ENCODE peak calls at places on chromosomes 7 and 10, in eight cellular contexts. W, U, D, T, E, B, P and L are unnamed samples.

GRCh38 chr7:48180981-48181380 is 9.7 kb downstream of the ABCA13 start:
- DNase-seq in W (no peak), U (no peak), D (peak; percentile 63), T (no peak), E (no peak), B (no peak), P (no peak), L (no peak)

GRCh38 chr7:9250876-9251275 is 817.5 kb downstream of the NXPH1 start:
- DNase-seq in W (no peak), U (no peak), D (no peak), T (no peak), E (no peak), B (no peak), P (no peak), L (no peak)

GRCh38 chr7:14424675-14425074 is 435.2 kb upstream of the ETV1 start:
- DNase-seq in W (no peak), U (no peak), D (no peak), T (no peak), E (no peak), B (no peak), P (no peak), L (no peak)

GRCh38 chr7:2750054-2750453 is 62.1 kb downstream of the AMZ1 start:
- DNase-seq in W (no peak), U (no peak), D (no peak), T (no peak), E (no peak), B (no peak), P (no peak), L (no peak)

GRCh38 chr7:2342492-2342891 is 12.1 kb upstream of the EIF3B start:
- DNase-seq in W (no peak), U (no peak), D (no peak), T (no peak), E (no peak), B (no peak), P (no peak), L (no peak)

GRCh38 chr7:159140170-159140910 is 4.3 kb downstream of the VIPR2 start:
- DNase-seq in W (peak; percentile 48), U (no peak), D (no peak), T (no peak), E (no peak), B (no peak), P (peak; percentile 36), L (no peak)

GRCh38 chr10:71643904-71644303 is 75.7 kb downstream of the C10orf105 start:
- DNase-seq in W (no peak), U (no peak), D (no peak), T (no peak), E (peak; percentile 33), B (no peak), P (no peak), L (no peak)

GRCh38 chr7:139702313-139702731 is 75.5 kb downstream of the HIPK2 start:
- DNase-seq in W (peak; percentile 61), U (no peak), D (no peak), T (no peak), E (no peak), B (no peak), P (no peak), L (no peak)

GRCh38 chr10:126066491-126066890 is 170.1 kb downstream of the FANK1 start:
- DNase-seq in W (no peak), U (no peak), D (no peak), T (no peak), E (no peak), B (no peak), P (no peak), L (no peak)

GRCh38 chr7:128356546-128357365 is 4.7 kb downstream of the PRRT4 start:
- DNase-seq in W (no peak), U (no peak), D (no peak), T (no peak), E (no peak), B (no peak), P (no peak), L (no peak)

GRCh38 chr10:110209926-110210662 is 2.7 kb downstream of the MXI1 start:
- DNase-seq in W (peak; percentile 88), U (no peak), D (no peak), T (peak; percentile 64), E (peak; percentile 59), B (peak; percentile 61), P (no peak), L (peak; percentile 48)

GRCh38 chr10:95818663-95819062 is 62.7 kb downstream of the ENTPD1 start:
- DNase-seq in W (no peak), U (no peak), D (peak; percentile 59), T (no peak), E (no peak), B (no peak), P (no peak), L (no peak)

GRCh38 chr10:63901916-63902315 is 380.7 kb downstream of the REEP3 start:
- DNase-seq in W (no peak), U (no peak), D (no peak), T (no peak), E (no peak), B (no peak), P (no peak), L (no peak)

GRCh38 chr7:157576415-157576814 is 239.6 kb downstream of the DNAJB6 start:
- DNase-seq in W (peak; percentile 42), U (peak; percentile 57), D (no peak), T (no peak), E (no peak), B (peak; percentile 21), P (peak; percentile 84), L (peak; percentile 62)

GRCh38 chr7:43764039-43764789 is 5.7 kb downstream of the BLVRA start:
- DNase-seq in W (no peak), U (no peak), D (no peak), T (peak; percentile 83), E (peak; percentile 25), B (no peak), P (no peak), L (peak; percentile 51)

GRCh38 chr10:93815304-93816091 is 57.8 kb downstream of the LGI1 start:
- DNase-seq in W (no peak), U (no peak), D (peak; percentile 28), T (no peak), E (peak; percentile 25), B (no peak), P (no peak), L (no peak)

GRCh38 chr7:102125127-102125561 is 161.5 kb upstream of the SH2B2 start:
- DNase-seq in W (peak; percentile 94), U (no peak), D (peak; percentile 73), T (peak; percentile 89), E (peak; percentile 16), B (no peak), P (no peak), L (no peak)

GRCh38 chr10:63887026-63887589 is 365.9 kb downstream of the REEP3 start:
- DNase-seq in W (no peak), U (no peak), D (no peak), T (no peak), E (peak; percentile 10), B (no peak), P (no peak), L (no peak)

GRCh38 chr7:28002638-28003037 is 178.0 kb downstream of the JAZF1 start:
- DNase-seq in W (no peak), U (no peak), D (no peak), T (no peak), E (no peak), B (no peak), P (no peak), L (no peak)

GRCh38 chr7:107563072-107563760 is 504 bp downstream of the COG5 start:
- DNase-seq in W (no peak), U (no peak), D (no peak), T (no peak), E (no peak), B (no peak), P (no peak), L (no peak)

GRCh38 chr10:80530251-80530650 is 7.5 kb upstream of the SH2D4B start:
- DNase-seq in W (no peak), U (no peak), D (no peak), T (no peak), E (no peak), B (no peak), P (peak; percentile 75), L (peak; percentile 57)

GRCh38 chr7:127844707-127845331 is 186.4 kb downstream of the LRRC4 start:
- DNase-seq in W (no peak), U (no peak), D (no peak), T (no peak), E (no peak), B (no peak), P (no peak), L (no peak)

GRCh38 chr10:97876387-97876786 is 26.7 kb downstream of the GOLGA7B start:
- DNase-seq in W (no peak), U (no peak), D (no peak), T (no peak), E (no peak), B (no peak), P (no peak), L (no peak)

GRCh38 chr10:110497438-110498086 is at the start of gene DUSP5:
- DNase-seq in W (peak; percentile 96), U (peak; percentile 92), D (peak; percentile 90), T (peak; percentile 95), E (peak; percentile 94), B (peak; percentile 93), P (peak; percentile 96), L (peak; percentile 93)

GRCh38 chr7:2248984-2249694 is 7.1 kb downstream of the NUDT1 start:
- DNase-seq in W (peak; percentile 86), U (no peak), D (peak; percentile 91), T (peak; percentile 83), E (no peak), B (no peak), P (peak; percentile 70), L (no peak)

GRCh38 chr10:43315096-43315495 is 48.2 kb upstream of the RASGEF1A start:
- DNase-seq in W (no peak), U (no peak), D (no peak), T (no peak), E (no peak), B (no peak), P (no peak), L (no peak)

GRCh38 chr7:81299711-81300110 is 380.9 kb upstream of the SEMA3C start:
- DNase-seq in W (no peak), U (no peak), D (no peak), T (no peak), E (no peak), B (no peak), P (no peak), L (no peak)

GRCh38 chr10:133462512-133463305 is 9.0 kb downstream of the SCART1 start:
- DNase-seq in W (peak; percentile 44), U (no peak), D (no peak), T (no peak), E (no peak), B (no peak), P (peak; percentile 29), L (no peak)

GRCh38 chr7:95886501-95887090 is 114.2 kb downstream of the DYNC1I1 start:
- DNase-seq in W (no peak), U (no peak), D (no peak), T (no peak), E (no peak), B (no peak), P (no peak), L (no peak)

GRCh38 chr7:3065724-3066143 is 22.1 kb upstream of the CARD11 start:
- DNase-seq in W (no peak), U (peak; percentile 43), D (no peak), T (no peak), E (peak; percentile 56), B (peak; percentile 57), P (peak; percentile 88), L (peak; percentile 52)

GRCh38 chr7:30027065-30027456 is 559 bp upstream of the FKBP14 start:
- DNase-seq in W (no peak), U (peak; percentile 20), D (no peak), T (no peak), E (no peak), B (peak; percentile 10), P (peak; percentile 58), L (no peak)

GRCh38 chr7:94314526-94314925 is 80.2 kb upstream of the COL1A2 start:
- DNase-seq in W (no peak), U (no peak), D (no peak), T (no peak), E (no peak), B (no peak), P (no peak), L (no peak)

GRCh38 chr10:15113766-15114165 is 16.6 kb downstream of the RPP38 start:
- DNase-seq in W (no peak), U (no peak), D (no peak), T (no peak), E (no peak), B (no peak), P (no peak), L (no peak)

GRCh38 chr10:62501547-62501946 is 127.4 kb downstream of the ZNF365 start:
- DNase-seq in W (no peak), U (no peak), D (peak; percentile 23), T (no peak), E (no peak), B (no peak), P (no peak), L (no peak)